ENCODE peak calls at places on chromosomes 11 and 22, in four cellular contexts. One of them, this sample, is unnamed.
A peak's percentile ranks its signal among the peaks of the same experiment; 100 is the strongest.

GRCh38 chr11:28343304-28344233 is 235.4 kb downstream of the METTL15 start:
- DNase-seq in H9: no peak
- DNase-seq in IMR-90: peak; percentile 95
- DNase-seq in neuronal stem cell: no peak
- DNase-seq in this sample: peak; percentile 89

GRCh38 chr22:37546436-37547248 is 13.6 kb upstream of the CDC42EP1 start:
- DNase-seq in H9: peak; percentile 85
- DNase-seq in IMR-90: peak; percentile 68
- DNase-seq in neuronal stem cell: no peak
- DNase-seq in this sample: peak; percentile 99

GRCh38 chr11:2581151-2581930 is 118.5 kb downstream of the KCNQ1OT1 start:
- DNase-seq in H9: peak; percentile 25
- DNase-seq in IMR-90: no peak
- DNase-seq in neuronal stem cell: no peak
- DNase-seq in this sample: no peak

GRCh38 chr11:5808500-5809121 is at the start of gene OR52N2:
- DNase-seq in H9: peak; percentile 77
- DNase-seq in IMR-90: peak; percentile 65
- DNase-seq in neuronal stem cell: peak; percentile 81
- DNase-seq in this sample: peak; percentile 77

GRCh38 chr11:94563848-94564442 is 3.2 kb upstream of the PIWIL4 start:
- DNase-seq in H9: no peak
- DNase-seq in IMR-90: no peak
- DNase-seq in neuronal stem cell: no peak
- DNase-seq in this sample: no peak

GRCh38 chr22:48517039-48518030 is 1310.3 kb downstream of the BRD1 start:
- DNase-seq in H9: no peak
- DNase-seq in IMR-90: no peak
- DNase-seq in neuronal stem cell: no peak
- DNase-seq in this sample: no peak

GRCh38 chr11:126153999-126154398 is 57.5 kb downstream of the RPUSD4 start:
- DNase-seq in H9: no peak
- DNase-seq in IMR-90: peak; percentile 92
- DNase-seq in neuronal stem cell: peak; percentile 87
- DNase-seq in this sample: peak; percentile 89

GRCh38 chr11:19728436-19728835 is 15.8 kb downstream of the NAV2 start:
- DNase-seq in H9: no peak
- DNase-seq in IMR-90: peak; percentile 80
- DNase-seq in neuronal stem cell: no peak
- DNase-seq in this sample: peak; percentile 45

GRCh38 chr11:57214087-57214395 is 23.0 kb downstream of the APLNR start:
- DNase-seq in H9: no peak
- DNase-seq in IMR-90: peak; percentile 48
- DNase-seq in neuronal stem cell: peak; percentile 29
- DNase-seq in this sample: peak; percentile 10

GRCh38 chr11:128963744-128964340 is 21.2 kb upstream of the TP53AIP1 start:
- DNase-seq in H9: no peak
- DNase-seq in IMR-90: peak; percentile 20
- DNase-seq in neuronal stem cell: no peak
- DNase-seq in this sample: no peak

GRCh38 chr11:80944758-80945157 is 1503.9 kb upstream of the TENM4 start:
- DNase-seq in H9: no peak
- DNase-seq in IMR-90: no peak
- DNase-seq in neuronal stem cell: no peak
- DNase-seq in this sample: no peak

GRCh38 chr11:126465573-126466287 is 110.2 kb downstream of the ST3GAL4 start:
- DNase-seq in H9: no peak
- DNase-seq in IMR-90: no peak
- DNase-seq in neuronal stem cell: no peak
- DNase-seq in this sample: no peak

GRCh38 chr22:40499187-40499753 is 128.9 kb downstream of the SGSM3 start:
- DNase-seq in H9: no peak
- DNase-seq in IMR-90: peak; percentile 99
- DNase-seq in neuronal stem cell: no peak
- DNase-seq in this sample: peak; percentile 98

GRCh38 chr11:134418119-134418840 is 6.2 kb upstream of the B3GAT1 start:
- DNase-seq in H9: no peak
- DNase-seq in IMR-90: peak; percentile 3
- DNase-seq in neuronal stem cell: no peak
- DNase-seq in this sample: no peak

GRCh38 chr22:30312053-30312452 is 14.7 kb downstream of the TBC1D10A start:
- DNase-seq in H9: no peak
- DNase-seq in IMR-90: peak; percentile 83
- DNase-seq in neuronal stem cell: no peak
- DNase-seq in this sample: peak; percentile 82

GRCh38 chr11:65625628-65626342 is 10.2 kb downstream of the PCNX3 start:
- DNase-seq in H9: peak; percentile 61
- DNase-seq in IMR-90: no peak
- DNase-seq in neuronal stem cell: no peak
- DNase-seq in this sample: no peak

GRCh38 chr11:14336507-14337503 is 22.2 kb downstream of the RRAS2 start:
- DNase-seq in H9: no peak
- DNase-seq in IMR-90: peak; percentile 99
- DNase-seq in neuronal stem cell: no peak
- DNase-seq in this sample: peak; percentile 94

GRCh38 chr22:33866521-33866920 is 53.8 kb downstream of the LARGE1 start:
- DNase-seq in H9: no peak
- DNase-seq in IMR-90: no peak
- DNase-seq in neuronal stem cell: no peak
- DNase-seq in this sample: no peak

GRCh38 chr22:33867118-33867863 is 53.0 kb downstream of the LARGE1 start:
- DNase-seq in H9: no peak
- DNase-seq in IMR-90: peak; percentile 77
- DNase-seq in neuronal stem cell: no peak
- DNase-seq in this sample: peak; percentile 81

GRCh38 chr22:33865996-33866395 is 54.3 kb downstream of the LARGE1 start:
- DNase-seq in H9: no peak
- DNase-seq in IMR-90: no peak
- DNase-seq in neuronal stem cell: no peak
- DNase-seq in this sample: no peak

GRCh38 chr22:33864723-33865130 is 55.5 kb downstream of the LARGE1 start:
- DNase-seq in H9: no peak
- DNase-seq in IMR-90: peak; percentile 36
- DNase-seq in neuronal stem cell: no peak
- DNase-seq in this sample: peak; percentile 75

GRCh38 chr22:33865248-33865647 is 55.0 kb downstream of the LARGE1 start:
- DNase-seq in H9: no peak
- DNase-seq in IMR-90: no peak
- DNase-seq in neuronal stem cell: no peak
- DNase-seq in this sample: peak; percentile 33
- H3K14ac ChIP-seq in H9: no peak overlapping the region
- H3K14ac ChIP-seq in IMR-90: peak overlapping the region; percentile 61
- H3K14ac ChIP-seq in neuronal stem cell: no peak overlapping the region
- H3K14ac ChIP-seq in this sample: no peak overlapping the region

DNA sequence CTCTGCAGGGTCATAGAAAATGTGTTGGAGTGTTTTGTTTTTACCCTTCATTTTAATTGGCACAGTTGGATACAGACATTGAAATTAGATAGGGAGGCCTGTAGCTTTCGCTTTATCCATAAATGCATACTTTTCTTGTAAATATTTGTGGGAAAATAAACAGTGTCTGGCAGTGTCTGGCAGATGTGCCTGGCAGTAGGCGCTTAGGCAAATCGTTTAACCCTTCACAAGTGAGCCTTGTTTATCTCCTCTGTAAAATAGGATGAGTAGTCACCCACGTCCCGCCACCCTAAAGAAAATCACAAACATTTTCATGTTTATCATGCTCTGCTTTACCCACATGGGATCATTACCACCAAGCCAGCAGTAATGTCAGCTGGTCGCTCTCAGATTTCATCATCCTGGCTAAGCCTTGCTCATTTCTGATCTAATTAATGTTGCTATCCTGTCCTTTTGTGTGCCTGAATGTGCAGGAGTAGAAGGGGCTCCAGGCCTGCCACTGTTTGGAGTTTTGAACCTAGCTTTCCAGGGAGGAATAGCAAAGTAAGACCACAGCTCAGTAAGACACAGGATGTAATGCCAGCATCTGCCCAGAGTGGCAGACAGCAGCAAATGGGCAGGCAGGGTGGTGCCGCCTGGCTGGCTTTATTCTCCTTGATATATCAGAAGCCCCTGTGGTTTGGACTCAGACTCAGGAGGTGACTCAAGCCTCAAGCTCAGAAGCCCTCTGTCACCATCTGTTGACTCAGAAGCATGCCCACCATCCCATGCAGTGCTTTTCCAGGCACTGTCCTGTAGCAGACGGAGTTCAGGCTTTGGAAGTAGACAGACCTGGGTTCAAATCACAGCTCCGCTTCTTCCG is 73.0 kb upstream of the TTC12 start:
- DNase-seq in H9: no peak
- DNase-seq in IMR-90: peak; percentile 1
- DNase-seq in neuronal stem cell: no peak
- DNase-seq in this sample: peak; percentile 40
- H3K14ac ChIP-seq in H9: no peak overlapping the region
- H3K14ac ChIP-seq in IMR-90: no peak overlapping the region
- H3K14ac ChIP-seq in neuronal stem cell: no peak overlapping the region
- H3K14ac ChIP-seq in this sample: no peak overlapping the region

GRCh38 chr11:43853766-43854165 is 26.9 kb upstream of the ALKBH3 start:
- DNase-seq in H9: no peak
- DNase-seq in IMR-90: peak; percentile 18
- DNase-seq in neuronal stem cell: no peak
- DNase-seq in this sample: no peak
- H3K14ac ChIP-seq in H9: no peak overlapping the region
- H3K14ac ChIP-seq in IMR-90: no peak overlapping the region
- H3K14ac ChIP-seq in neuronal stem cell: no peak overlapping the region
- H3K14ac ChIP-seq in this sample: no peak overlapping the region

GRCh38 chr11:46275964-46276641 is 1.4 kb upstream of the CREB3L1 start:
- DNase-seq in H9: no peak
- DNase-seq in IMR-90: no peak
- DNase-seq in neuronal stem cell: no peak
- DNase-seq in this sample: no peak
- H3K14ac ChIP-seq in H9: no peak overlapping the region
- H3K14ac ChIP-seq in IMR-90: peak overlapping the region; percentile 46
- H3K14ac ChIP-seq in neuronal stem cell: no peak overlapping the region
- H3K14ac ChIP-seq in this sample: no peak overlapping the region

GRCh38 chr22:32896951-32897350 is 95.4 kb downstream of the TIMP3 start:
- DNase-seq in H9: no peak
- DNase-seq in IMR-90: no peak
- DNase-seq in neuronal stem cell: no peak
- DNase-seq in this sample: no peak
- H3K14ac ChIP-seq in H9: no peak overlapping the region
- H3K14ac ChIP-seq in IMR-90: no peak overlapping the region
- H3K14ac ChIP-seq in neuronal stem cell: no peak overlapping the region
- H3K14ac ChIP-seq in this sample: no peak overlapping the region

GRCh38 chr11:67508486-67509121 is 642 bp upstream of the CDK2AP2 start:
- DNase-seq in H9: peak; percentile 96
- DNase-seq in IMR-90: peak; percentile 93
- DNase-seq in neuronal stem cell: peak; percentile 99
- DNase-seq in this sample: peak; percentile 97
- H3K14ac ChIP-seq in H9: peak overlapping the region; percentile 90
- H3K14ac ChIP-seq in IMR-90: peak overlapping the region; percentile 56
- H3K14ac ChIP-seq in neuronal stem cell: peak overlapping the region; percentile 97
- H3K14ac ChIP-seq in this sample: no peak overlapping the region

GRCh38 chr22:45450101-45450785 is 36.8 kb downstream of the RIBC2 start:
- DNase-seq in H9: no peak
- DNase-seq in IMR-90: no peak
- DNase-seq in neuronal stem cell: no peak
- DNase-seq in this sample: no peak

GRCh38 chr22:45451988-45452387 is 38.5 kb downstream of the RIBC2 start:
- DNase-seq in H9: no peak
- DNase-seq in IMR-90: no peak
- DNase-seq in neuronal stem cell: no peak
- DNase-seq in this sample: no peak

GRCh38 chr22:45448431-45448830 is 34.9 kb downstream of the RIBC2 start:
- DNase-seq in H9: no peak
- DNase-seq in IMR-90: no peak
- DNase-seq in neuronal stem cell: no peak
- DNase-seq in this sample: no peak

GRCh38 chr22:45452565-45453449 is 39.3 kb downstream of the RIBC2 start:
- DNase-seq in H9: no peak
- DNase-seq in IMR-90: peak; percentile 67
- DNase-seq in neuronal stem cell: no peak
- DNase-seq in this sample: no peak

GRCh38 chr22:45450931-45451651 is 37.6 kb downstream of the RIBC2 start:
- DNase-seq in H9: no peak
- DNase-seq in IMR-90: peak; percentile 97
- DNase-seq in neuronal stem cell: no peak
- DNase-seq in this sample: peak; percentile 77
- H3K14ac ChIP-seq in H9: no peak overlapping the region
- H3K14ac ChIP-seq in IMR-90: peak overlapping the region; percentile 88
- H3K14ac ChIP-seq in neuronal stem cell: no peak overlapping the region
- H3K14ac ChIP-seq in this sample: no peak overlapping the region

GRCh38 chr11:27083241-27083640 is 42.6 kb downstream of the BBOX1 start:
- DNase-seq in H9: no peak
- DNase-seq in IMR-90: no peak
- DNase-seq in neuronal stem cell: no peak
- DNase-seq in this sample: no peak
- H3K14ac ChIP-seq in H9: no peak overlapping the region
- H3K14ac ChIP-seq in IMR-90: no peak overlapping the region
- H3K14ac ChIP-seq in neuronal stem cell: no peak overlapping the region
- H3K14ac ChIP-seq in this sample: no peak overlapping the region

GRCh38 chr11:120021391-120021953 is 116.4 kb downstream of the TRIM29 start:
- DNase-seq in H9: peak; percentile 3
- DNase-seq in IMR-90: no peak
- DNase-seq in neuronal stem cell: no peak
- DNase-seq in this sample: no peak

GRCh38 chr11:120021978-120022377 is 115.9 kb downstream of the TRIM29 start:
- DNase-seq in H9: peak; percentile 1
- DNase-seq in IMR-90: no peak
- DNase-seq in neuronal stem cell: no peak
- DNase-seq in this sample: no peak

GRCh38 chr11:120023551-120023950 is 114.4 kb downstream of the TRIM29 start:
- DNase-seq in H9: no peak
- DNase-seq in IMR-90: no peak
- DNase-seq in neuronal stem cell: no peak
- DNase-seq in this sample: no peak

GRCh38 chr11:120023120-120023519 is 114.8 kb downstream of the TRIM29 start:
- DNase-seq in H9: peak; percentile 74
- DNase-seq in IMR-90: no peak
- DNase-seq in neuronal stem cell: no peak
- DNase-seq in this sample: no peak

DNA sequence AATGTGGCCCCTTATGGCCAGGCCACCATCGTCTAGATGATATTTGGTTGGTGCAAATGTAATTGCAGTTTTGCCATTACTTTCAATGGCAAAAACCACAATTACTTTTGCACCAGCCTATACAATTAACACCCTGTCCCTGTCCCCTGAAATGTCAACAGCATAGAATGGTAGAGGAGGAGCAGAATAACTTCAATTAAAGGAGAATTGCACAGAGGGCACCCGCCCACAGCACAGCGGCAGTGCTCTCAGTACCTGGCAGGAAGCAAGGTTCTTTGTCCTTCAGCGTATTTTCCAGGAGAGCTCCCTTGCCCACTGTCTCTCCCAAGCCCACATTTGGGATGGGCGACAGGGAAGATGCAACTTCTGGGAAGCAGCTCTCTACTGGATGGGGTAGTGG is 115.3 kb downstream of the TRIM29 start:
- DNase-seq in H9: peak; percentile 15
- DNase-seq in IMR-90: no peak
- DNase-seq in neuronal stem cell: no peak
- DNase-seq in this sample: no peak
- H3K14ac ChIP-seq in H9: no peak overlapping the region
- H3K14ac ChIP-seq in IMR-90: no peak overlapping the region
- H3K14ac ChIP-seq in neuronal stem cell: no peak overlapping the region
- H3K14ac ChIP-seq in this sample: no peak overlapping the region

GRCh38 chr11:86954288-86955110 is 696 bp downstream of the FZD4 start:
- DNase-seq in H9: peak; percentile 64
- DNase-seq in IMR-90: no peak
- DNase-seq in neuronal stem cell: no peak
- DNase-seq in this sample: peak; percentile 18
- H3K14ac ChIP-seq in H9: peak overlapping the region; percentile 84
- H3K14ac ChIP-seq in IMR-90: peak overlapping the region; percentile 77
- H3K14ac ChIP-seq in neuronal stem cell: peak overlapping the region; percentile 49
- H3K14ac ChIP-seq in this sample: peak overlapping the region; percentile 68